ENCODE peak calls at places on chromosome 10, in seven cellular contexts. D is cardiac septum; X is ureter; T is neuronal stem cell; E is progenitor cell of endocrine pancreas; A is AG04450; S is activated CD8-positive, alpha-beta T cell treated with anti-CD3 and anti-CD28 coated beads for 36 hours. O is an unnamed sample.

GRCh38 chr10:20955355-20955893 is 58.3 kb upstream of the NEBL start:
- DNase-seq in S (peak), X (no peak), A (no peak), D (no peak), T (no peak), E (no peak), O (no peak)

GRCh38 chr10:61613665-61614064 is 49.1 kb upstream of the CABCOCO1 start:
- DNase-seq in A (no peak), E (no peak), T (no peak), X (no peak), S (no peak), D (no peak), O (no peak)

GRCh38 chr10:101897633-101898032 is 54.0 kb upstream of the KCNIP2 start:
- DNase-seq in E (no peak), A (peak), X (no peak), S (no peak), T (no peak), D (no peak), O (no peak)

GRCh38 chr10:77801474-77802238 is 124.9 kb downstream of the DLG5 start:
- DNase-seq in X (no peak), A (no peak), D (no peak), S (peak), T (no peak), E (no peak), O (no peak)

GRCh38 chr10:47054936-47055335 is 143.7 kb downstream of the PTPN20 start:
- DNase-seq in S (no peak), A (no peak), E (no peak), T (no peak), D (no peak), X (peak), O (no peak)

GRCh38 chr10:124124123-124124768 is 30.8 kb upstream of the CHST15 start:
- DNase-seq in E (no peak), S (no peak), A (no peak), T (no peak), X (no peak), D (no peak), O (no peak)

GRCh38 chr10:100438674-100439315 is 24.0 kb upstream of the WNT8B start:
- DNase-seq in T (no peak), E (no peak), S (no peak), X (no peak), D (no peak), A (no peak), O (no peak)

GRCh38 chr10:8050561-8051108 is 3.9 kb upstream of the GATA3 start:
- DNase-seq in D (no peak), T (peak), E (peak), X (no peak), A (no peak), S (peak), O (no peak)

GRCh38 chr10:97075961-97076525 is 109.7 kb downstream of the SLIT1 start:
- DNase-seq in X (no peak), T (no peak), A (no peak), E (no peak), S (no peak), D (no peak), O (no peak)

GRCh38 chr10:84194424-84195043 is at the start of gene CDHR1:
- DNase-seq in X (no peak), E (no peak), T (peak), S (peak), D (no peak), A (no peak), O (peak)

GRCh38 chr10:62095341-62096071 is 173.1 kb downstream of the RTKN2 start:
- DNase-seq in D (no peak), T (no peak), S (no peak), X (no peak), E (no peak), A (no peak), O (no peak)

GRCh38 chr10:90674927-90675326 is 182.9 kb downstream of the HTR7 start:
- DNase-seq in X (no peak), T (no peak), S (no peak), A (peak), E (no peak), D (no peak), O (no peak)

GRCh38 chr10:34392641-34393170 is 422.4 kb downstream of the PARD3 start:
- DNase-seq in T (no peak), D (no peak), A (no peak), S (no peak), X (no peak), E (no peak), O (no peak)

GRCh38 chr10:73910764-73911552 is at the start of gene PLAU:
- DNase-seq in S (peak), A (no peak), E (peak), T (peak), D (peak), X (peak), O (peak)